ENCODE peak calls at places on chromosomes 6 and 20, in nine cellular contexts. F is BE2C; B is right atrium auricular region; V is thyroid gland; O is SJSA1; R is cardiac muscle cell; D is aorta; N is pancreas; W is CD4-positive, alpha-beta memory T cell. H is an unnamed sample.
A peak's percentile ranks its signal among the peaks of the same experiment; 100 is the strongest.

GRCh38 chr6:39517763-39518162 is 195.3 kb upstream of the KCNK16 start:
- DNase-seq in F (no peak), B (no peak), V (no peak), O (no peak), R (no peak), D (no peak), N (no peak), W (no peak), H (no peak)

GRCh38 chr6:106125925-106126435 is 39.8 kb downstream of the PRDM1 start:
- DNase-seq in F (no peak), B (no peak), V (no peak), O (no peak), R (no peak), D (no peak), N (no peak), W (peak; percentile 37), H (no peak)

GRCh38 chr6:166258854-166259276 is 49.3 kb downstream of the PRR18 start:
- DNase-seq in F (no peak), B (no peak), V (no peak), O (peak; percentile 78), R (no peak), D (peak; percentile 82), N (no peak), W (no peak), H (no peak)

GRCh38 chr6:105594821-105595220 is 191.9 kb upstream of the PREP start:
- DNase-seq in F (no peak), B (no peak), V (no peak), O (peak; percentile 58), R (no peak), D (no peak), N (no peak), W (no peak), H (peak; percentile 57)

GRCh38 chr20:1888796-1889463 is 6.3 kb upstream of the SIRPA start:
- DNase-seq in F (no peak), B (no peak), V (no peak), O (no peak), R (no peak), D (no peak), N (no peak), W (no peak), H (peak; percentile 74)

GRCh38 chr6:4369616-4370015 is 234.2 kb upstream of the ECI2 start:
- DNase-seq in F (no peak), B (no peak), V (no peak), O (no peak), R (no peak), D (no peak), N (no peak), W (no peak), H (no peak)

GRCh38 chr6:19279137-19279747 is 557.9 kb upstream of the ID4 start:
- DNase-seq in F (no peak), B (no peak), V (no peak), O (no peak), R (no peak), D (no peak), N (no peak), W (no peak), H (no peak)

GRCh38 chr20:17315491-17316231 is 88.8 kb downstream of the PCSK2 start:
- DNase-seq in F (no peak), B (no peak), V (peak; percentile 11), O (no peak), R (no peak), D (no peak), N (peak; percentile 13), W (no peak), H (no peak)

GRCh38 chr6:15430181-15430580 is 184.3 kb downstream of the JARID2 start:
- DNase-seq in F (no peak), B (no peak), V (no peak), O (no peak), R (no peak), D (no peak), N (no peak), W (no peak), H (no peak)

GRCh38 chr6:15429146-15430110 is 183.6 kb downstream of the JARID2 start:
- DNase-seq in F (no peak), B (no peak), V (no peak), O (peak; percentile 50), R (no peak), D (no peak), N (no peak), W (no peak), H (peak; percentile 55)

GRCh38 chr6:15431762-15432495 is 186.1 kb downstream of the JARID2 start:
- DNase-seq in F (no peak), B (no peak), V (peak; percentile 79), O (no peak), R (peak; percentile 67), D (no peak), N (no peak), W (no peak), H (no peak)

GRCh38 chr6:15433517-15433874 is 187.6 kb downstream of the JARID2 start:
- DNase-seq in F (no peak), B (no peak), V (no peak), O (no peak), R (no peak), D (no peak), N (no peak), W (no peak), H (no peak)

DNA sequence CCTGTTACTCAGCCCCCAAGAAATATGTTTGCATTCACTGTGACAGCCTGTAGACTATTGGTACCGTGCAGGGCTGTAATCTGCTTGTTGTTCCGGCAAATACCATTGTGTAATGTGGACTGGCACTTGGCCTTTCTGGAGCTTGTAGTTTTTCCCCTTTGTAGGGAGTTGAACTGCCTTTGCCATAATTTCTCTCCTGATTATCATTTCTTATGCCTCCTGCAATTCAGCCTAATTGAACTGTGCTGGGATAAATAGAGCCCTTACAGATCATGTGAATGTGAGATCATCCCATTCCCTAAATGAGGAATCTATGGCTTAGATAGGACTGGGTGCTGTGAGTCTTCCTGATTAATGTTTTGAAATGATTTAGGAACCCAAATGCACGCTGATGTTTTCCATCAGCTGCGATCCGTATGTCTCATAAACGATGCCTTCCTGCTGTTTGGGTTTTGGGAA is 185.1 kb downstream of the JARID2 start:
- DNase-seq in F (no peak), B (no peak), V (no peak), O (no peak), R (no peak), D (no peak), N (no peak), W (no peak), H (no peak)
- H3K4me1 ChIP-seq in F (peaks cover 36% of the 10 kb centered on the region), B (no peaks in the 10 kb centered on the region), V (peaks cover 29% of the 10 kb centered on the region), O (peaks cover 52% of the 10 kb centered on the region), R (peaks cover 70% of the 10 kb centered on the region), D (no peaks in the 10 kb centered on the region), N (no peaks in the 10 kb centered on the region), W (peaks cover 76% of the 10 kb centered on the region), H (peaks cover 42% of the 10 kb centered on the region)

DNA sequence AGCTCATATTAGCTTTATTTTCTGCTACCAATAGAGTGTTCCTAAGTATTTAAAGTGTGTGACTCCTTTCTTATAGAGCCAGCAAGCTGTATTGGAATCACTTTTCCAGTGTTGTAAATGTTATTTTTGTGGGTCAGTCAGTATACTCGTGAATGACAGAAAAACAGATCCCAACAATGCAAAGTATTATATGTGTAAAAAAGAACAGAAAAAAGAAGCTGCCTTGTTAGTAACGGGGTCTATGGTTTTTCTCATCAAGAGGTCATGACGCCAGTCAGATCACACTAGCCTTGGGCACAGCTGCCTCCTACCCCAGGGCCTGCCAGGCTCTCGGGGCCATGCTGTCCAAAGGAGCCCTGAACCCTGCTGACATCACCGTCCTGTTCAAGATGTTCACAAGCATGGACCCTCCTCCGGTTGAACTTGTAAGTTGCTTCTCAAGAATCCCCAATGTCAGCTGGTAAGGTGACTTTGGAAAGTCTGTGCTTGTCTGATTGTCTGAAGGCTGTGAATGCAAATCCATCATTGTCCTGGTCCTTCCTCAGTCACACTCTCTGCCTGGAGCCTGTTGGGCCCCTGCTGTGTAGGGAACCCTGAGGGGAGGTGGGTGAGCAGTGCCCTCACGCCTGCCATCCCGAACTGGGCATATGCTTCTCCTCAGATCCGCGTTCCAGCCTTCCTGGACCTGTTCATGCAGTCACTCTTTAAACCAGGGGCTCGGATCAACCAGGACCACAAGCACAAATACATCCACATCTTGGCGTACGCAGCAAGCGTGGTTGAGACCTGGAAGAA is 9.8 kb downstream of the NELFCD start:
- DNase-seq in F (no peak), B (no peak), V (no peak), O (no peak), R (no peak), D (no peak), N (no peak), W (no peak), H (no peak)
- H3K4me1 ChIP-seq in F (peaks cover 13% of the 10 kb centered on the region), B (no peaks in the 10 kb centered on the region), V (peaks cover 48% of the 10 kb centered on the region), O (no peaks in the 10 kb centered on the region), R (no peaks in the 10 kb centered on the region), D (no peaks in the 10 kb centered on the region), N (no peaks in the 10 kb centered on the region), W (no peaks in the 10 kb centered on the region), H (no peaks in the 10 kb centered on the region)

DNA sequence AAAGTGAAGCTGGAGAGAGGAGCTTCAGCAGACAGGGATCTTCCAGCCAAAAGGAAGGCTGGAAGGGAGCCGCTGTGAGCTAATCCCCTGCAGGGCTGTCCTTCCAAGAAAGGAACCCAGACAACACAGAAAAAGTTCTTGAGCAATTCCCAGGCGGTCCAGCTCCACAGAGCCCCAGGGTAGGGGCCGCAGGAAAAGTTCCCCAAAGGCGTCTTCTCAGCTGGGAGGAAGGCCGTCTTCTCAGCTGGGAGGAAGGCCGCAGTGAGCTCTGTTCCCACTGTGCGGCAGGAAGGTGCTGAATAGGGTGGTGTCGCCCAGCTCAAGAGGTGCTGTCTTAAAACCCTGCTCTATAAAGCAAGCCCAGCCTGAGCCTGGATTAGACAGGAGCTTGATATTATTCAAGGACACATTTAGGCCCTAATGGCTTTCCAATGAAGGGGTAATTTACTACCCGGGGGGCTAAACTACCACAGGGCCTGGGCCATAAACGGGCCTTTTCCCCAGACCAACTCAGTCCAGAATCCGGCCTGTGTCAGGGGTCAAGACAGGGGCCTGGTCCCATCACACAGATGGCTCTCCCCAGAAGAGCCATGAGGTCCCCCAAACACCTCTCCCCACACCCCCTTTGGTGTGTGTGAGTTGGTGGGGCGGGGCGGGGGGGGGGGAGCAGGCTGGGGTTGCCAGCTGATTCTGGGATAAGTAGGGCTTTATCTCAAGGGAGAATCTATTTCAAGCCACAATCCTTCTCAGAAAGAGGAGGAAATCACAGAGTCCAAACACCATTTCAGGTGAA is 103.6 kb downstream of the NOL4L start:
- DNase-seq in F (no peak), B (no peak), V (no peak), O (no peak), R (no peak), D (peak; percentile 46), N (peak; percentile 26), W (no peak), H (no peak)
- H3K4me1 ChIP-seq in F (peaks cover 14% of the 10 kb centered on the region), B (no peaks in the 10 kb centered on the region), V (peaks cover 59% of the 10 kb centered on the region), O (peaks cover 14% of the 10 kb centered on the region), R (peaks cover 40% of the 10 kb centered on the region), D (no peaks in the 10 kb centered on the region), N (peaks cover 18% of the 10 kb centered on the region), W (peaks cover 72% of the 10 kb centered on the region), H (no peaks in the 10 kb centered on the region)

GRCh38 chr20:53939554-53940355 is 130.6 kb downstream of the BCAS1 start:
- DNase-seq in F (peak; percentile 92), B (peak; percentile 96), V (peak; percentile 95), O (peak; percentile 90), R (peak; percentile 94), D (peak; percentile 96), N (peak; percentile 91), W (peak; percentile 52), H (peak; percentile 77)

GRCh38 chr20:53937330-53937729 is 133.1 kb downstream of the BCAS1 start:
- DNase-seq in F (no peak), B (no peak), V (no peak), O (no peak), R (no peak), D (no peak), N (no peak), W (no peak), H (no peak)

GRCh38 chr20:53940356-53940694 is 130.1 kb downstream of the BCAS1 start:
- DNase-seq in F (no peak), B (no peak), V (no peak), O (no peak), R (no peak), D (no peak), N (no peak), W (no peak), H (no peak)

GRCh38 chr20:53938739-53939138 is 131.7 kb downstream of the BCAS1 start:
- DNase-seq in F (no peak), B (no peak), V (no peak), O (no peak), R (no peak), D (no peak), N (no peak), W (no peak), H (no peak)

DNA sequence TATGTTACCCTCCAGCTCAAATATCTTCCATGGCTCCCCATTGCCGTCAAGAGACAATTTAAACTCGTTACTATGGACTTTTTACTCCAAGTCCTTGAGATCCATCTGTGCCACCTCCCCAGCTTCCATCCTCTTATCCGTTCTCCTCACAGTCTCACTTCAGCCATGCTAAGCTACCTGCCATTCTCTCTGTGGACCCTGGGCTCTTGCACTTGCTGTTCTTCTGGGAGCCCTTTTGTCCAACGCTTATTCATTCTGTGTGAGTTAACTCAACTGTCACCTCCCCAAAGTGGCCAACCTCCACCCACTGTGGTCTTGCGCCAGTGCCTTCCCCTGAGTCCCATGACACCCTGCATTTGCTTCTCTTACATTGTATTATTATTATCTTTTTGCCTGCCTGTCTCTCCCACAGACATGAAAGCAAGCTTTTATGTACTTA is 132.4 kb downstream of the BCAS1 start:
- DNase-seq in F (no peak), B (no peak), V (no peak), O (no peak), R (no peak), D (no peak), N (no peak), W (no peak), H (no peak)
- H3K4me1 ChIP-seq in F (peaks cover 30% of the 10 kb centered on the region), B (no peaks in the 10 kb centered on the region), V (peaks cover 71% of the 10 kb centered on the region), O (peaks cover 45% of the 10 kb centered on the region), R (peaks cover 49% of the 10 kb centered on the region), D (no peaks in the 10 kb centered on the region), N (no peaks in the 10 kb centered on the region), W (peaks cover 33% of the 10 kb centered on the region), H (peaks cover 11% of the 10 kb centered on the region)

H was measured in foreskin keratinocyte.